ENCODE peak calls at places on chromosomes 16 and 17, in six cellular contexts. One of them, this sample, is unnamed.
A peak's percentile ranks its signal among the peaks of the same experiment; 100 is the strongest.

GRCh38 chr17:60524463-60525346 is 1.3 kb downstream of the APPBP2 start:
- DNase-seq in astrocyte of the cerebellum: no peak
- DNase-seq in HL-60: peak; percentile 3
- DNase-seq in kidney: no peak
- DNase-seq in adrenal gland: no peak
- DNase-seq in neural progenitor cell: no peak
- DNase-seq in this sample: no peak

GRCh38 chr17:67246648-67247415 is 1.8 kb upstream of the HELZ start:
- DNase-seq in astrocyte of the cerebellum: no peak
- DNase-seq in HL-60: no peak
- DNase-seq in kidney: peak; percentile 88
- DNase-seq in adrenal gland: peak; percentile 79
- DNase-seq in neural progenitor cell: peak; percentile 28
- DNase-seq in this sample: peak; percentile 17

GRCh38 chr17:50582741-50583140 is 22.2 kb downstream of the CACNA1G start:
- DNase-seq in astrocyte of the cerebellum: no peak
- DNase-seq in HL-60: no peak
- DNase-seq in kidney: no peak
- DNase-seq in adrenal gland: no peak
- DNase-seq in neural progenitor cell: no peak
- DNase-seq in this sample: no peak

GRCh38 chr16:50643192-50643591 is 37.9 kb downstream of the SNX20 start:
- DNase-seq in astrocyte of the cerebellum: no peak
- DNase-seq in HL-60: no peak
- DNase-seq in kidney: no peak
- DNase-seq in adrenal gland: no peak
- DNase-seq in neural progenitor cell: no peak
- DNase-seq in this sample: no peak

GRCh38 chr17:31525801-31526549 is 134.5 kb downstream of the RAB11FIP4 start:
- DNase-seq in astrocyte of the cerebellum: no peak
- DNase-seq in HL-60: no peak
- DNase-seq in kidney: peak; percentile 67
- DNase-seq in adrenal gland: no peak
- DNase-seq in neural progenitor cell: peak; percentile 39
- DNase-seq in this sample: peak; percentile 59

GRCh38 chr17:2312736-2313135 is 9.0 kb downstream of the SRR start:
- DNase-seq in astrocyte of the cerebellum: no peak
- DNase-seq in HL-60: no peak
- DNase-seq in kidney: no peak
- DNase-seq in adrenal gland: no peak
- DNase-seq in neural progenitor cell: no peak
- DNase-seq in this sample: no peak

GRCh38 chr16:61050547-61050946 is 985.7 kb downstream of the CDH8 start:
- DNase-seq in astrocyte of the cerebellum: no peak
- DNase-seq in HL-60: no peak
- DNase-seq in kidney: no peak
- DNase-seq in adrenal gland: no peak
- DNase-seq in neural progenitor cell: no peak
- DNase-seq in this sample: no peak

GRCh38 chr17:41107941-41108445 is 2.8 kb downstream of the KRTAP4-9 start:
- DNase-seq in astrocyte of the cerebellum: no peak
- DNase-seq in HL-60: no peak
- DNase-seq in kidney: no peak
- DNase-seq in adrenal gland: no peak
- DNase-seq in neural progenitor cell: no peak
- DNase-seq in this sample: no peak

GRCh38 chr16:17939052-17939673 is 397.4 kb downstream of the NPIPA8 start:
- DNase-seq in astrocyte of the cerebellum: no peak
- DNase-seq in HL-60: no peak
- DNase-seq in kidney: no peak
- DNase-seq in adrenal gland: no peak
- DNase-seq in neural progenitor cell: no peak
- DNase-seq in this sample: no peak

GRCh38 chr16:4612474-4612931 is 2.2 kb downstream of the UBALD1 start:
- DNase-seq in astrocyte of the cerebellum: no peak
- DNase-seq in HL-60: no peak
- DNase-seq in kidney: no peak
- DNase-seq in adrenal gland: no peak
- DNase-seq in neural progenitor cell: peak; percentile 49
- DNase-seq in this sample: no peak

GRCh38 chr17:78414178-78415162 is 36.0 kb downstream of the PGS1 start:
- DNase-seq in astrocyte of the cerebellum: no peak
- DNase-seq in HL-60: no peak
- DNase-seq in kidney: peak; percentile 68
- DNase-seq in adrenal gland: no peak
- DNase-seq in neural progenitor cell: no peak
- DNase-seq in this sample: no peak

GRCh38 chr16:57091990-57092785 is at the start of gene CPNE2:
- DNase-seq in astrocyte of the cerebellum: no peak
- DNase-seq in HL-60: peak; percentile 62
- DNase-seq in kidney: peak; percentile 85
- DNase-seq in adrenal gland: no peak
- DNase-seq in neural progenitor cell: peak; percentile 83
- DNase-seq in this sample: peak; percentile 83

GRCh38 chr17:56756536-56756935 is 77.2 kb downstream of the C17orf67 start:
- DNase-seq in astrocyte of the cerebellum: peak; percentile 33
- DNase-seq in HL-60: no peak
- DNase-seq in kidney: no peak
- DNase-seq in adrenal gland: no peak
- DNase-seq in neural progenitor cell: no peak
- DNase-seq in this sample: no peak

GRCh38 chr16:75792781-75793180 is 66.5 kb upstream of the CPHXL start:
- DNase-seq in astrocyte of the cerebellum: no peak
- DNase-seq in HL-60: no peak
- DNase-seq in kidney: no peak
- DNase-seq in adrenal gland: no peak
- DNase-seq in neural progenitor cell: no peak
- DNase-seq in this sample: no peak

GRCh38 chr16:75787421-75787820 is 61.1 kb upstream of the CPHXL start:
- DNase-seq in astrocyte of the cerebellum: no peak
- DNase-seq in HL-60: no peak
- DNase-seq in kidney: no peak
- DNase-seq in adrenal gland: no peak
- DNase-seq in neural progenitor cell: no peak
- DNase-seq in this sample: no peak

GRCh38 chr16:75794426-75794825 is 68.1 kb upstream of the CPHXL start:
- DNase-seq in astrocyte of the cerebellum: no peak
- DNase-seq in HL-60: no peak
- DNase-seq in kidney: no peak
- DNase-seq in adrenal gland: no peak
- DNase-seq in neural progenitor cell: no peak
- DNase-seq in this sample: no peak

GRCh38 chr16:75789237-75789636 is 62.9 kb upstream of the CPHXL start:
- DNase-seq in astrocyte of the cerebellum: peak; percentile 35
- DNase-seq in HL-60: peak; percentile 7
- DNase-seq in kidney: no peak
- DNase-seq in adrenal gland: no peak
- DNase-seq in neural progenitor cell: peak; percentile 66
- DNase-seq in this sample: peak; percentile 61
- TF ChIP-seq CTCF in astrocyte of the cerebellum: peak; percentile 61
- TF ChIP-seq CTCF in HL-60: peak; percentile 59
- TF ChIP-seq CTCF in kidney: peak; percentile 72
- TF ChIP-seq CTCF in adrenal gland: peak; percentile 94
- TF ChIP-seq CTCF in neural progenitor cell: peak; percentile 95
- TF ChIP-seq CTCF in this sample: peak; percentile 75

DNA sequence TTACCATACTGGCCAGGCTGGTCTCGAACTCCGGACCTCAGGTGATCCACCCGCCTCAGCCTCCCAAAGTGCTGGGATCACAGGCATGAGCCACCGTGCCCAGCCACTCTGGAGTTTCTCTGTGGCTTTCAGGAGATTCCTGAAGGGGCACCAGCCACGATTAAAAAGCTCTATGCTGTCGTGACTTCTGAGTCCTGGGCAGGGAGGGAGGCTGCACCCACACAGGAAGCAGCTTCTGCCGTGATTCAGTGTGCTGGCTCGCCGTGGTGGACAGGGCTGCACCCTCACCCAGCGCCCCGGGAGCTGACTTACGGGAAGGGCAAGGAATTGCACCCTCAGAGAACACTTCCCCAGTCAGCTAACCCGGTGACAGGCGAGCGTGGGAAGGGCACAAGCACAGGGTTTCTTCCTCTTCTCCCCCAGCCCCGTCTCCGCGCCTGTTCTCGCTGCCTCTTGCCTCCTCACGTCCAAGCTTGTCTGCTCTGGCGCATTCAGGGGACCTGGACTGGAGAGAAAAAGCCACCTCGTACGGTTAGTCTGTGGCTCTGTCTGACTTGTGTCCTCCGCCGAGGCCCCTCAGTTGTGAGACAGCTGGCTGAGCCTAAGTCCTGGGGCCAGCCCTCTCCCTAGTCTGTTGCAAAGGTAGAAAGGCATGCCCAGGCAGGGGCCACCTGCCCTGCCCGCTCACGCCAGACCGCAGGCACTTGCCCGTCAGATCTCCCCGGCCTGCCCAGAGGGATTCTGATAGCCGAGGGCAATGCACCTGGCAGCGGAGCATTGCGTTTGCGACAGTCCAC is 145.0 kb downstream of the SEC14L1 start:
- DNase-seq in astrocyte of the cerebellum: no peak
- DNase-seq in HL-60: peak; percentile 80
- DNase-seq in kidney: peak; percentile 92
- DNase-seq in adrenal gland: peak; percentile 75
- DNase-seq in neural progenitor cell: no peak
- DNase-seq in this sample: no peak
- TF ChIP-seq CTCF in astrocyte of the cerebellum: no peak
- TF ChIP-seq CTCF in HL-60: no peak
- TF ChIP-seq CTCF in kidney: no peak
- TF ChIP-seq CTCF in adrenal gland: no peak
- TF ChIP-seq CTCF in neural progenitor cell: no peak
- TF ChIP-seq CTCF in this sample: no peak

GRCh38 chr17:55053855-55054254 is 85.3 kb downstream of the STXBP4 start:
- DNase-seq in astrocyte of the cerebellum: no peak
- DNase-seq in HL-60: no peak
- DNase-seq in kidney: no peak
- DNase-seq in adrenal gland: no peak
- DNase-seq in neural progenitor cell: no peak
- DNase-seq in this sample: no peak
- TF ChIP-seq CTCF in astrocyte of the cerebellum: peak; percentile 20
- TF ChIP-seq CTCF in HL-60: no peak
- TF ChIP-seq CTCF in kidney: no peak
- TF ChIP-seq CTCF in adrenal gland: peak; percentile 56
- TF ChIP-seq CTCF in neural progenitor cell: peak; percentile 32
- TF ChIP-seq CTCF in this sample: peak; percentile 34

GRCh38 chr17:43135454-43135819 is 10.3 kb upstream of the BRCA1 start:
- DNase-seq in astrocyte of the cerebellum: no peak
- DNase-seq in HL-60: no peak
- DNase-seq in kidney: no peak
- DNase-seq in adrenal gland: peak; percentile 13
- DNase-seq in neural progenitor cell: no peak
- DNase-seq in this sample: no peak
- TF ChIP-seq CTCF in astrocyte of the cerebellum: no peak
- TF ChIP-seq CTCF in HL-60: no peak
- TF ChIP-seq CTCF in kidney: no peak
- TF ChIP-seq CTCF in adrenal gland: no peak
- TF ChIP-seq CTCF in neural progenitor cell: no peak
- TF ChIP-seq CTCF in this sample: no peak

GRCh38 chr17:21374455-21375161 is 1.5 kb upstream of the KCNJ12 start:
- DNase-seq in astrocyte of the cerebellum: no peak
- DNase-seq in HL-60: no peak
- DNase-seq in kidney: peak; percentile 22
- DNase-seq in adrenal gland: no peak
- DNase-seq in neural progenitor cell: no peak
- DNase-seq in this sample: no peak
- TF ChIP-seq CTCF in astrocyte of the cerebellum: no peak
- TF ChIP-seq CTCF in HL-60: no peak
- TF ChIP-seq CTCF in kidney: no peak
- TF ChIP-seq CTCF in adrenal gland: no peak
- TF ChIP-seq CTCF in neural progenitor cell: no peak
- TF ChIP-seq CTCF in this sample: no peak

DNA sequence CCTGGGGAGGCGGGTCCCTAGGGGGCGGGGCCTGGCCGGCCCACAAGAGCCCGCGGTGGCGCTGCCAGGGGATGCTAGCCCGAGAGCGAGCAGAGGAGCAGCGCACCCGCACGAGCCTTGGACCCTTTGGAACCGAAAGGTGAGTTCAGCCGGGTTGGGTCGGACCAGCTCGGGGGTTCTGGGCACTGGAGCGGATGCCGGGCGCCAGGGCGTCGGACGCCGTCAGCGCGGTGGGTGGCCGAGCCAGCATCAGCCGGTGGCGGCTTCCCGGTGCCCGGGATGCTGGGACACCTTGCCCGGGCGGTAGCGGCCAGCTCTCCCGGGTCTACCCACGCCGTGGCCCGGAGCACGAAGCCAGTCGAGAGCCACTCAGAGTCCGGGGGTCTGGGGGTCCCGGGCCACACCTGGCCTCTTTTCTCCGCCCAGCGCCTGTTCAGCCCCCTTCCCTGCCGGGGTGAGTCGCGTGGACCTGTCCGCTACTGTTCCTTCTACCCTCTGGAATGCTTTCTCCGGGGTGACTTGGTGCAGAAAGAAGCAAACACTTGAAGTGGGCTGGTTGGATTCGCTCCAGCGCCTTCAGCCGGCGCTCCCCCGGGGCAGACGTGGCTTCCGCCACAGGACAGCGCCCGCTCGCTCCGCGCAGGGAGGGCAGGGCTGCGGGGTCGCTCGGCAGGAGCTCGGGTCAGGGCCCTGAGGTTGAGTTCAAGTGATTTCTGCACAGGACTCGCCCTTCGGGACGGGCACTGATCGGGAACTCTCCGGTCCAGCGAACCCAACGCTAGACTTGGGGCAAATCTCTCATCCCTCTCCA is at the start of gene SCNN1G:
- DNase-seq in astrocyte of the cerebellum: no peak
- DNase-seq in HL-60: no peak
- DNase-seq in kidney: peak; percentile 73
- DNase-seq in adrenal gland: no peak
- DNase-seq in neural progenitor cell: peak; percentile 55
- DNase-seq in this sample: peak; percentile 50
- TF ChIP-seq CTCF in astrocyte of the cerebellum: no peak
- TF ChIP-seq CTCF in HL-60: no peak
- TF ChIP-seq CTCF in kidney: no peak
- TF ChIP-seq CTCF in adrenal gland: peak; percentile 62
- TF ChIP-seq CTCF in neural progenitor cell: peak; percentile 22
- TF ChIP-seq CTCF in this sample: no peak